ENCODE peak calls at places on chromosomes 3 and 15, in four cellular contexts. N is ovary, D is heart left ventricle, Z is left lung. W is an unnamed sample.

GRCh38 chr15:30929064-30929669 is 25.5 kb downstream of the FAN1 start:
- DNase-seq in Z (no peak), N (no peak), D (no peak), W (no peak)

GRCh38 chr3:50655009-50655830 is 19.5 kb upstream of the DOCK3 start:
- DNase-seq in N (no peak), Z (no peak), D (no peak), W (peak; percentile 38)

GRCh38 chr15:61080209-61081027 is 148.7 kb downstream of the RORA start:
- DNase-seq in Z (no peak), D (no peak), N (no peak), W (no peak)

GRCh38 chr15:48556159-48556897 is 89.2 kb downstream of the FBN1 start:
- DNase-seq in Z (no peak), N (no peak), D (no peak), W (no peak)

GRCh38 chr3:46893146-46893748 is 15.7 kb downstream of the PTH1R start:
- DNase-seq in N (peak; percentile 34), Z (peak; percentile 33), D (no peak), W (peak; percentile 83)

GRCh38 chr3:38038447-38038911 is 529 bp upstream of the DLEC1 start:
- DNase-seq in D (no peak), Z (no peak), N (no peak), W (no peak)

GRCh38 chr15:84736375-84736774 is 12.0 kb upstream of the ZNF592 start:
- DNase-seq in Z (no peak), D (no peak), N (no peak), W (no peak)

GRCh38 chr15:39774688-39775267 is 7.9 kb downstream of the FSIP1 start:
- DNase-seq in N (no peak), D (no peak), Z (no peak), W (no peak)

GRCh38 chr3:4163006-4163405 is 140.2 kb upstream of the SETMAR start:
- DNase-seq in Z (no peak), N (no peak), D (no peak), W (no peak)

GRCh38 chr3:9770276-9770812 is 597 bp upstream of the CAMK1 start:
- DNase-seq in Z (no peak), D (peak; percentile 85), N (peak; percentile 99), W (peak; percentile 89)

GRCh38 chr15:58355352-58355964 is 76.3 kb upstream of the LIPC start:
- DNase-seq in Z (no peak), N (no peak), D (no peak), W (no peak)

GRCh38 chr3:128167973-128168674 is 14.8 kb downstream of the EEFSEC start:
- DNase-seq in D (peak; percentile 33), N (no peak), Z (no peak), W (no peak)

GRCh38 chr3:24686764-24687163 is 192.1 kb upstream of the THRB start:
- DNase-seq in D (no peak), Z (no peak), N (no peak), W (no peak)

GRCh38 chr3:179292440-179292839 is 30.4 kb upstream of the ZNF639 start:
- DNase-seq in D (no peak), Z (no peak), N (no peak), W (no peak)

GRCh38 chr3:197028711-197029510 is 706 bp downstream of the MELTF start:
- DNase-seq in Z (no peak), D (no peak), N (no peak), W (peak; percentile 63)

DNA sequence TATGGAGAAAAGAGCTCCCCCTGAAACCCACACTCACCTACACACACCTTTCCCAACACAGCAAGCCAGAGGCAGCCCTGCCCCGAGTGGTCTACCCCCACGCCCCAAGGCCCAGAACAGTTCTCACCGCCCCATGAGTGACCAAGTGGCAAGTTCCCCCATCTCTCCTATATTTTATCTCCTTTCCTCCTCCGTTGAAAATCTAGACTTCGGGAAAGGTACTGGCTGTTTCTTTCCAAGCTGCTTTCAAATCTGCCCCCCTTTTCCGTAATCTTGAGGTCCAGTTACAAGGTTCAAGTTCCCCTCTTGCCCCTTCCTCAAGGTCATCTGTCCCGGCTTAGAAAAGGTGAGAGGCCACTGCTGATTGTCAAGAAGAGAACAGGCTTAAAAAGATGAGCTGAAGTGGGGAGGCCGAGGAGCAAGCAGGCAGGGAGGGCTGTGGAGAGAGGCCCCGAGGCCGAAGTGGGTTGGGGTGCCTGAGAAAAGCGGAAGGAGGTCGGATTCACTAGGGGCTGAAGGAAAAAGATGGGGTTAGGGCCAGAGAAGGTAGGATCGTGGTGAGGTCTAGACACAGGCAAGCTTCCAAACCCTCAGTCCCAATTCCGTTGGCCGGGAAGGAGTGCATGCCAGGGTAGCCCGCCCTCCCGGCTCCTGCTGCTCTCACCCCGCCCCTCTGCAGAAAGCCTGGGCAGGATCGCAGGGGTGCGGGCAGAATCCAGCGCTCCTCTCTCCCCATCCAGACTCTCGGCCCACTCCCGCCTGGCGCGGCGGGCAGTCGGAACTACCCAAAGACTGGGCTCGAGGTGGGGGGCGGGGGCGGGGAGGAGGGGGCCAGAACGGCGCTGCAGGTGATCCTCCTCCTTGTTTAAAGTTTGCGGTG is 1.7 kb downstream of the SEMA5B start:
- DNase-seq in Z (peak; percentile 67), N (peak; percentile 27), D (peak; percentile 43), W (no peak)
- H3K27me3 ChIP-seq in Z (peaks cover 80% of the 10 kb centered on the region), N (no peaks in the 10 kb centered on the region), D (peaks cover 14% of the 10 kb centered on the region), W (no peaks in the 10 kb centered on the region)

GRCh38 chr3:64224826-64225606 is at the start of gene PRICKLE2:
- DNase-seq in Z (no peak), D (peak; percentile 82), N (peak; percentile 82), W (peak; percentile 88)
- H3K27ac ChIP-seq in Z (peak within 1 kb of the TSS; percentile 75), D (peak within 1 kb of the TSS; percentile 62), N (peak within 1 kb of the TSS; percentile 84), W (peak within 1 kb of the TSS; percentile 85)

GRCh38 chr3:177335728-177336127 is 138.4 kb upstream of the TBL1XR1 start:
- DNase-seq in Z (no peak), D (no peak), N (no peak), W (no peak)
- H3K4me3 ChIP-seq in Z (no peak overlapping the region), D (no peak overlapping the region), N (no peak overlapping the region), W (no peak overlapping the region)

GRCh38 chr15:79675982-79676381 is 220.8 kb downstream of the MTHFS start:
- DNase-seq in Z (no peak), N (no peak), D (no peak), W (no peak)

GRCh38 chr15:79678032-79678701 is 218.6 kb downstream of the MTHFS start:
- DNase-seq in N (no peak), Z (no peak), D (no peak), W (no peak)

GRCh38 chr15:79674124-79674465 is 222.7 kb downstream of the MTHFS start:
- DNase-seq in Z (no peak), N (no peak), D (no peak), W (no peak)

GRCh38 chr15:79676621-79677020 is 220.2 kb downstream of the MTHFS start:
- DNase-seq in D (no peak), N (no peak), Z (no peak), W (no peak)

DNA sequence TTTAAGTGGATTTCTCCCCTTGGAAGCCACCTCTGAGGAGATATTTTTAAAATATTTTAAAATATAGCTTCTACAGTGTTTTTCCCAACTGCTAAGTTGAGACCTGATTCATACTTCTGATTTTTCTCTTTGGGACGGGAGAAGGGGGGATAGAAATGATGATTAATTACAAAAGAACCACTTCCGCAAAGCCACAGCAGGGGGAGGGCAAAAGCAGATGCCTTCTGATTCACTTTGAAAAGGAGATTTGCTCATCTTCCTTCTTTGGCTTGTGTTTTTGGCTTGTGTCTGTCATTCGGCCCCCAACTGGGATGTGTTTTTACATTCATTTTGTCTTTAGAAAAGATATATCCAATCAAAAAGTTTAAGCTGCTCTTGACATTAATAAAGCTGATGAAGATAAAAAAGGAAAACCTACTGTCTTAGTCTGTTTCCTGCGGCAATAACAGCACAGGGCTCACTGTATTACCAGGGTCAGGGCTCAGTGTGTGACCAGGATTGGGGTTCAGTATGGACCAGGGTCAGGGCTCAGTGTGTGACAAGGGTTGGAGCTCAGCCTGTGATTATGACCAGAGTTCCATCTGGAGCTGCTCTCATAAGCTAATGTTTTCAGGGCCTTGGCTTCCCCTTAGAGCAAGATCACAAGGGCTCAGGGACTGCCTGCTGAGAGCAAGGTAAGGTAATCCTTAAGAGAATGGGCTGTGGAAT is 223.2 kb downstream of the MTHFS start:
- DNase-seq in D (no peak), Z (no peak), N (no peak), W (no peak)
- H3K27me3 ChIP-seq in D (peaks cover 6% of the 10 kb centered on the region), Z (peaks cover 4% of the 10 kb centered on the region), N (no peaks in the 10 kb centered on the region), W (no peaks in the 10 kb centered on the region)

W was measured in tibial artery.